ENCODE peak calls at places on chromosomes 5 and 9, in ten cellular contexts. F is AG08395; U is stimulated activated CD8-positive, alpha-beta memory T cell treated with anti-CD3 and anti-CD28 coated beads, Interleukin-15, amount 100 ng/mL, for 4 hours; G is GM18507; L is heart right ventricle; Z is NCI-H1105; R is cardiac muscle cell; A is naive B cell; D is effector memory CD4-positive, alpha-beta T cell; T is PC-3. X is an unnamed sample.
A peak's percentile ranks its signal among the peaks of the same experiment; 100 is the strongest.

GRCh38 chr9:115849679-115850412 is 303.7 kb upstream of the PAPPA start:
- DNase-seq in F (peak; percentile 36), U (no peak), G (no peak), L (no peak), Z (no peak), R (no peak), A (no peak), D (no peak), T (no peak), X (no peak)

GRCh38 chr5:98742395-98743073 is 30.9 kb upstream of the RGMB start:
- DNase-seq in F (no peak), U (no peak), G (no peak), L (no peak), Z (no peak), R (no peak), A (no peak), D (no peak), T (no peak), X (no peak)

GRCh38 chr5:43301653-43302091 is 11.5 kb downstream of the HMGCS1 start:
- DNase-seq in F (no peak), U (no peak), G (no peak), L (no peak), Z (no peak), R (peak; percentile 21), A (no peak), D (no peak), T (no peak), X (no peak)

GRCh38 chr5:93611510-93611899 is 28.5 kb downstream of the NR2F1 start:
- DNase-seq in F (no peak), U (no peak), G (no peak), L (no peak), Z (no peak), R (no peak), A (no peak), D (no peak), T (no peak), X (no peak)

GRCh38 chr9:118786877-118787276 is 582.4 kb downstream of the BRINP1 start:
- DNase-seq in F (no peak), U (no peak), G (no peak), L (no peak), Z (no peak), R (no peak), A (no peak), D (no peak), T (no peak), X (no peak)

GRCh38 chr9:115651456-115651855 is 502.1 kb upstream of the PAPPA start:
- DNase-seq in F (peak; percentile 31), U (no peak), G (no peak), L (no peak), Z (no peak), R (no peak), A (no peak), D (no peak), T (no peak), X (no peak)

GRCh38 chr5:93677344-93678021 is 63.9 kb downstream of the POU5F2 start:
- DNase-seq in F (peak; percentile 84), U (no peak), G (no peak), L (peak; percentile 37), Z (peak; percentile 64), R (peak; percentile 94), A (no peak), D (no peak), T (peak; percentile 82), X (no peak)

GRCh38 chr5:164027738-164028137 is 522.3 kb downstream of the MAT2B start:
- DNase-seq in F (no peak), U (no peak), G (no peak), L (no peak), Z (no peak), R (no peak), A (no peak), D (no peak), T (no peak), X (no peak)

GRCh38 chr9:116905131-116905724 is 218.1 kb downstream of the TRIM32 start:
- DNase-seq in F (no peak), U (no peak), G (no peak), L (no peak), Z (no peak), R (no peak), A (no peak), D (no peak), T (no peak), X (no peak)

GRCh38 chr5:87190041-87190440 is 77.6 kb upstream of the RASA1 start:
- DNase-seq in F (no peak), U (no peak), G (no peak), L (no peak), Z (no peak), R (no peak), A (no peak), D (no peak), T (peak; percentile 77), X (no peak)

GRCh38 chr5:178232124-178232919 is at the start of gene PHYKPL:
- DNase-seq in F (peak; percentile 74), U (peak; percentile 50), G (peak; percentile 60), L (peak; percentile 80), Z (peak; percentile 35), R (peak; percentile 82), A (peak; percentile 63), D (peak; percentile 44), T (peak; percentile 68), X (peak; percentile 90)

GRCh38 chr9:31390352-31391025 is 994.0 kb upstream of the ACO1 start:
- DNase-seq in F (no peak), U (no peak), G (no peak), L (no peak), Z (no peak), R (no peak), A (no peak), D (no peak), T (no peak), X (no peak)

GRCh38 chr5:116626945-116627679 is 52.5 kb upstream of the SEMA6A start:
- DNase-seq in F (no peak), U (no peak), G (no peak), L (no peak), Z (no peak), R (no peak), A (no peak), D (no peak), T (no peak), X (no peak)

GRCh38 chr9:134319306-134320194 is 6.7 kb upstream of the RXRA start:
- DNase-seq in F (no peak), U (no peak), G (no peak), L (peak; percentile 10), Z (no peak), R (no peak), A (no peak), D (no peak), T (no peak), X (no peak)

GRCh38 chr9:131709741-131710499 is 30.0 kb downstream of the RAPGEF1 start:
- DNase-seq in F (peak; percentile 33), U (no peak), G (no peak), L (no peak), Z (no peak), R (peak; percentile 50), A (no peak), D (peak; percentile 24), T (no peak), X (no peak)

GRCh38 chr5:120055858-120056257 is 408.2 kb upstream of the PRR16 start:
- DNase-seq in F (peak; percentile 40), U (no peak), G (no peak), L (no peak), Z (no peak), R (peak; percentile 77), A (no peak), D (no peak), T (peak; percentile 32), X (no peak)

GRCh38 chr5:129930221-129930620 is 26.0 kb downstream of the CHSY3 start:
- DNase-seq in F (no peak), U (no peak), G (no peak), L (no peak), Z (no peak), R (peak; percentile 23), A (no peak), D (no peak), T (no peak), X (no peak)

GRCh38 chr5:82560546-82560945 is 282.4 kb upstream of the RPS23 start:
- DNase-seq in F (no peak), U (no peak), G (no peak), L (no peak), Z (peak; percentile 58), R (peak; percentile 9), A (no peak), D (no peak), T (no peak), X (no peak)

GRCh38 chr9:108180511-108180910 is 675.3 kb downstream of the ACTL7B start:
- DNase-seq in F (no peak), U (no peak), G (no peak), L (no peak), Z (no peak), R (peak; percentile 23), A (no peak), D (no peak), T (no peak), X (no peak)

GRCh38 chr5:158812381-158812780 is 287.3 kb downstream of the EBF1 start:
- DNase-seq in F (no peak), U (no peak), G (no peak), L (no peak), Z (no peak), R (peak; percentile 9), A (peak; percentile 84), D (no peak), T (no peak), X (peak; percentile 83)

GRCh38 chr9:133429216-133429613 is 7.0 kb downstream of the ADAMTS13 start:
- DNase-seq in F (no peak), U (no peak), G (no peak), L (no peak), Z (no peak), R (no peak), A (no peak), D (no peak), T (no peak), X (no peak)

GRCh38 chr5:149694007-149694406 is 36.1 kb upstream of the PPARGC1B start:
- DNase-seq in F (no peak), U (no peak), G (no peak), L (peak; percentile 59), Z (no peak), R (no peak), A (no peak), D (no peak), T (no peak), X (no peak)

GRCh38 chr9:86262436-86262835 is 3.0 kb upstream of the C9orf153 start:
- DNase-seq in F (no peak), U (no peak), G (no peak), L (no peak), Z (no peak), R (no peak), A (no peak), D (no peak), T (no peak), X (no peak)